ENCODE peak calls at places on chromosomes 7 and 10, in four cellular contexts. K, H, S and R are unnamed samples.

GRCh38 chr7:116421298-116421697 is 78.2 kb upstream of the CAV2 start:
- DNase-seq in K (no peak), H (no peak), S (no peak), R (no peak)

GRCh38 chr7:2038876-2039728 is 193.6 kb downstream of the MAD1L1 start:
- DNase-seq in K (no peak), H (no peak), S (no peak), R (no peak)

GRCh38 chr10:122388287-122388997 is 13.9 kb downstream of the PLEKHA1 start:
- DNase-seq in K (no peak), H (peak; percentile 31), S (no peak), R (no peak)

GRCh38 chr7:155306677-155307470 is 9.2 kb downstream of the INSIG1 start:
- DNase-seq in K (no peak), H (no peak), S (no peak), R (no peak)

GRCh38 chr7:97145068-97145467 is 27.6 kb downstream of the SDHAF3 start:
- DNase-seq in K (peak; percentile 44), H (no peak), S (peak; percentile 70), R (no peak)

GRCh38 chr7:78677391-78677790 is 776.1 kb downstream of the MAGI2 start:
- DNase-seq in K (no peak), H (no peak), S (no peak), R (no peak)

GRCh38 chr7:22252886-22253536 is 103.9 kb downstream of the RAPGEF5 start:
- DNase-seq in K (no peak), H (no peak), S (no peak), R (no peak)

GRCh38 chr7:29569648-29570047 is 6.0 kb downstream of the PRR15 start:
- DNase-seq in K (peak; percentile 59), H (no peak), S (no peak), R (no peak)

GRCh38 chr10:101710064-101710695 is 15.2 kb upstream of the FBXW4 start:
- DNase-seq in K (no peak), H (no peak), S (peak; percentile 44), R (no peak)

GRCh38 chr7:2403718-2404648 is 572 bp downstream of the CHST12 start:
- DNase-seq in K (peak; percentile 44), H (peak; percentile 44), S (peak; percentile 35), R (peak; percentile 60)

GRCh38 chr10:20898851-20899250 is 1.7 kb upstream of the NEBL start:
- DNase-seq in K (no peak), H (no peak), S (peak; percentile 85), R (no peak)

GRCh38 chr7:37635368-37635767 is 48.2 kb upstream of the GPR141 start:
- DNase-seq in K (no peak), H (no peak), S (no peak), R (no peak)

GRCh38 chr10:4344544-4344994 is 481.4 kb upstream of the AKR1E2 start:
- DNase-seq in K (peak; percentile 90), H (no peak), S (peak; percentile 99), R (no peak)

GRCh38 chr7:4805110-4805978 is 29.9 kb downstream of the AP5Z1 start:
- DNase-seq in K (no peak), H (no peak), S (no peak), R (peak; percentile 22)

GRCh38 chr7:25259487-25260243 is 31.4 kb upstream of the NPVF start:
- DNase-seq in K (peak; percentile 82), H (peak; percentile 48), S (peak; percentile 91), R (peak; percentile 63)

GRCh38 chr7:69791739-69792138 is 193.5 kb downstream of the AUTS2 start:
- DNase-seq in K (no peak), H (no peak), S (no peak), R (no peak)

GRCh38 chr10:34768261-34768971 is 46.7 kb downstream of the PARD3 start:
- DNase-seq in K (peak; percentile 69), H (no peak), S (peak; percentile 53), R (no peak)

GRCh38 chr7:1169409-1170368 is 9.7 kb upstream of the ZFAND2A start:
- DNase-seq in K (peak; percentile 90), H (peak; percentile 96), S (peak; percentile 70), R (peak; percentile 94)

GRCh38 chr10:69501657-69502056 is 50.4 kb downstream of the TSPAN15 start:
- DNase-seq in K (no peak), H (no peak), S (no peak), R (no peak)

GRCh38 chr7:93890464-93891068 is at the start of gene TFPI2:
- DNase-seq in K (no peak), H (peak; percentile 40), S (peak; percentile 84), R (peak; percentile 43)

GRCh38 chr7:600149-600814 is 80.6 kb upstream of the PDGFA start:
- DNase-seq in K (no peak), H (no peak), S (no peak), R (peak; percentile 5)

GRCh38 chr7:43612599-43613589 is 30.0 kb downstream of the STK17A start:
- DNase-seq in K (no peak), H (no peak), S (peak; percentile 59), R (no peak)

GRCh38 chr7:134315679-134316538 is 821 bp downstream of the SLC35B4 start:
- DNase-seq in K (peak; percentile 14), H (no peak), S (peak; percentile 51), R (no peak)

GRCh38 chr7:47653550-47654351 is 71.8 kb upstream of the TNS3 start:
- DNase-seq in K (no peak), H (no peak), S (no peak), R (no peak)

GRCh38 chr10:67520924-67521520 is 175.0 kb downstream of the CTNNA3 start:
- DNase-seq in K (peak; percentile 61), H (peak; percentile 6), S (peak; percentile 77), R (no peak)

GRCh38 chr10:74150151-74151056 is at the start of gene AP3M1:
- DNase-seq in K (peak; percentile 97), H (peak; percentile 83), S (no peak), R (peak; percentile 77)

GRCh38 chr7:129958643-129959479 is 6.1 kb upstream of the UBE2H start:
- DNase-seq in K (peak; percentile 98), H (no peak), S (peak; percentile 83), R (no peak)

GRCh38 chr10:121531830-121532178 is 66.4 kb downstream of the FGFR2 start:
- DNase-seq in K (no peak), H (no peak), S (no peak), R (no peak)

GRCh38 chr10:97321807-97322195 is 2.7 kb downstream of the FRAT1 start:
- DNase-seq in K (no peak), H (no peak), S (no peak), R (no peak)